ENCODE peak calls at places on chromosomes 16 and 17, in seven cellular contexts. L is PC-3; O is activated naive CD4-positive, alpha-beta T cell; A is H54; V is HT1080; E is A549; G is stimulated activated CD4-positive, alpha-beta T cell treated with anti-CD3 and anti-CD28 coated beads, Interleukin-15, amount 100 ng/mL, for 1 hour. R is an unnamed sample.

GRCh38 chr17:46732754-46733398 is 85.6 kb downstream of the WNT3 start:
- DNase-seq in G (no peak), A (no peak), E (no peak), V (no peak), O (no peak), L (no peak), R (no peak)

GRCh38 chr16:84839054-84839453 is 19.3 kb downstream of the CRISPLD2 start:
- DNase-seq in L (peak), E (no peak), G (no peak), V (peak), A (no peak), O (no peak), R (no peak)

GRCh38 chr17:19876524-19877161 is 8.9 kb upstream of the ULK2 start:
- DNase-seq in L (no peak), O (peak), G (no peak), V (no peak), E (no peak), A (no peak), R (no peak)

GRCh38 chr17:50211249-50212120 is 10.1 kb upstream of the COL1A1 start:
- DNase-seq in E (no peak), V (no peak), O (no peak), L (no peak), G (no peak), A (no peak), R (no peak)

GRCh38 chr16:12737563-12737962 is 66.1 kb downstream of the CPPED1 start:
- DNase-seq in E (no peak), O (no peak), L (no peak), A (no peak), V (no peak), G (no peak), R (no peak)

GRCh38 chr16:85055503-85056210 is 28.1 kb downstream of the KIAA0513 start:
- DNase-seq in G (peak), V (peak), L (peak), O (no peak), A (peak), E (no peak), R (no peak)

GRCh38 chr16:57970971-57971370 is at the start of gene CNGB1:
- DNase-seq in G (no peak), A (no peak), L (no peak), E (no peak), V (no peak), O (no peak), R (no peak)

GRCh38 chr16:51146256-51146924 is 4.7 kb downstream of the SALL1 start:
- DNase-seq in A (no peak), L (no peak), E (no peak), O (no peak), V (peak), G (no peak), R (no peak)

GRCh38 chr17:21280081-21280518 is 4.4 kb upstream of the MAP2K3 start:
- DNase-seq in G (peak), V (peak), E (peak), L (peak), O (peak), A (peak), R (peak)

GRCh38 chr16:66342294-66342900 is 24.1 kb upstream of the CDH5 start:
- DNase-seq in A (peak), G (no peak), L (peak), V (no peak), O (no peak), E (peak), R (no peak)

GRCh38 chr17:73182616-73183310 is 10.1 kb upstream of the COG1 start:
- DNase-seq in O (no peak), A (no peak), E (no peak), G (no peak), L (no peak), V (no peak), R (no peak)

GRCh38 chr16:64983983-64984382 is 137.9 kb downstream of the CDH11 start:
- DNase-seq in V (peak), G (no peak), E (no peak), O (no peak), A (peak), L (peak), R (no peak)

GRCh38 chr17:55990332-55991006 is 162.8 kb upstream of the ANKFN1 start:
- DNase-seq in E (no peak), A (no peak), O (no peak), G (no peak), L (no peak), V (no peak), R (no peak)

R was measured in NCI-H2081 treated with DMSO at 0.1 percent for 48 hours.